ENCODE peak calls at places on chromosomes 7 and 10, in seven cellular contexts. G is Jurkat, Clone E6-1; Z is PC-9; A is naive thymus-derived CD8-positive, alpha-beta T cell; Q is stimulated activated CD4-positive, alpha-beta T cell treated with anti-CD3 and anti-CD28 coated beads, Interleukin-12 subunit alpha, Interleukin-12 subunit beta, amount 100 ng/mL, for 48 hours; H is astrocyte of the cerebellum; I is foreskin fibroblast. M is an unnamed sample.

GRCh38 chr10:47030191-47030698 is 119.0 kb downstream of the PTPN20 start:
- DNase-seq in G (no peak), Z (no peak), A (no peak), Q (no peak), H (no peak), I (no peak), M (no peak)

GRCh38 chr7:158324397-158325360 is 262.9 kb downstream of the PTPRN2 start:
- DNase-seq in G (no peak), Z (no peak), A (no peak), Q (no peak), H (no peak), I (no peak), M (no peak)

GRCh38 chr7:77565917-77566316 is 28.8 kb downstream of the PTPN12 start:
- DNase-seq in G (no peak), Z (no peak), A (no peak), Q (no peak), H (no peak), I (peak), M (peak)

GRCh38 chr7:79615871-79616640 is 162.6 kb upstream of the MAGI2 start:
- DNase-seq in G (no peak), Z (peak), A (no peak), Q (no peak), H (no peak), I (no peak), M (no peak)

GRCh38 chr10:87771871-87772500 is 46.0 kb downstream of the ATAD1 start:
- DNase-seq in G (peak), Z (no peak), A (no peak), Q (no peak), H (no peak), I (peak), M (peak)

GRCh38 chr7:66033471-66034385 is 41.9 kb upstream of the ASL start:
- DNase-seq in G (no peak), Z (no peak), A (no peak), Q (no peak), H (no peak), I (no peak), M (peak)

GRCh38 chr10:132836832-132837540 is 51.0 kb upstream of the NKX6-2 start:
- DNase-seq in G (peak), Z (peak), A (peak), Q (peak), H (no peak), I (peak), M (peak)

GRCh38 chr7:128932862-128933821 is 4.6 kb upstream of the IRF5 start:
- DNase-seq in G (peak), Z (no peak), A (no peak), Q (peak), H (no peak), I (no peak), M (no peak)

GRCh38 chr10:78471326-78471722 is 437.7 kb downstream of the RPS24 start:
- DNase-seq in G (no peak), Z (no peak), A (no peak), Q (no peak), H (no peak), I (no peak), M (no peak)

GRCh38 chr7:152054377-152055230 is 29.1 kb downstream of the GALNT11 start:
- DNase-seq in G (no peak), Z (no peak), A (no peak), Q (no peak), H (no peak), I (peak), M (peak)

GRCh38 chr10:47359626-47360418 is 11.7 kb downstream of the RBP3 start:
- DNase-seq in G (no peak), Z (no peak), A (no peak), Q (no peak), H (no peak), I (no peak), M (no peak)

GRCh38 chr10:2619927-2620326 is 447.4 kb upstream of the PFKP start:
- DNase-seq in G (no peak), Z (no peak), A (no peak), Q (no peak), H (no peak), I (no peak), M (no peak)

GRCh38 chr7:151699147-151699546 is 177.8 kb downstream of the PRKAG2 start:
- DNase-seq in G (no peak), Z (peak), A (no peak), Q (no peak), H (peak), I (peak), M (peak)

GRCh38 chr7:151808296-151809155 is 68.4 kb downstream of the PRKAG2 start:
- DNase-seq in G (no peak), Z (peak), A (no peak), Q (no peak), H (no peak), I (no peak), M (peak)

GRCh38 chr7:7977774-7978173 is 9.2 kb downstream of the GLCCI1 start:
- DNase-seq in G (no peak), Z (no peak), A (no peak), Q (no peak), H (no peak), I (no peak), M (peak)

GRCh38 chr10:127978481-127978880 is 71.6 kb downstream of the PTPRE start:
- DNase-seq in G (no peak), Z (no peak), A (no peak), Q (no peak), H (no peak), I (no peak), M (no peak)

GRCh38 chr7:79046061-79046460 is 407.4 kb downstream of the MAGI2 start:
- DNase-seq in G (no peak), Z (no peak), A (no peak), Q (no peak), H (no peak), I (no peak), M (no peak)

GRCh38 chr7:50739744-50740455 is 42.8 kb downstream of the GRB10 start:
- DNase-seq in G (peak), Z (no peak), A (peak), Q (peak), H (no peak), I (peak), M (peak)

GRCh38 chr7:138890782-138891445 is 90.3 kb downstream of the KIAA1549 start:
- DNase-seq in G (no peak), Z (peak), A (no peak), Q (no peak), H (no peak), I (peak), M (peak)

GRCh38 chr7:28502408-28502807 is 90.1 kb downstream of the CREB5 start:
- DNase-seq in G (no peak), Z (no peak), A (no peak), Q (no peak), H (no peak), I (no peak), M (no peak)

M was measured in fibroblast of lung.